ENCODE peak calls at places on chromosomes 16 and 17, in five cellular contexts. G is H1, W is mesenchymal stem cell, K is IMR-90, J is mesendoderm. S is an unnamed sample.

GRCh38 chr17:51017270-51017669 is 103.4 kb downstream of the SPAG9 start:
- DNase-seq in K (no peak), G (no peak), W (no peak), J (no peak), S (no peak)

GRCh38 chr17:17134051-17134951 is 71.8 kb downstream of the PLD6 start:
- DNase-seq in K (no peak), J (no peak), G (no peak), W (no peak), S (no peak)

GRCh38 chr17:29622337-29623282 is at the start of gene CORO6:
- DNase-seq in J (peak), W (peak), G (no peak), K (peak), S (peak)

GRCh38 chr17:77356690-77357201 is 216.0 kb downstream of the SEC14L1 start:
- DNase-seq in K (no peak), W (no peak), J (no peak), G (no peak), S (no peak)

GRCh38 chr17:35846055-35846809 is 22.5 kb downstream of the HEATR9 start:
- DNase-seq in J (no peak), K (peak), W (peak), G (no peak), S (no peak)

GRCh38 chr17:14741516-14741915 is 440.6 kb downstream of the HS3ST3B1 start:
- DNase-seq in K (peak), W (peak), G (no peak), J (no peak), S (no peak)

GRCh38 chr16:1192384-1193073 is 32.5 kb downstream of the TPSG1 start:
- DNase-seq in G (no peak), J (no peak), W (no peak), K (no peak), S (no peak)

GRCh38 chr16:30948956-30949654 is at the start of gene ORAI3:
- DNase-seq in W (peak), J (peak), G (no peak), K (peak), S (peak)

GRCh38 chr16:51994597-51994996 is 552.3 kb downstream of the TOX3 start:
- DNase-seq in J (no peak), K (no peak), G (no peak), W (no peak), S (no peak)

GRCh38 chr16:82082543-82083244 is 47.6 kb downstream of the HSD17B2 start:
- DNase-seq in W (peak), K (peak), G (no peak), J (peak), S (no peak)

GRCh38 chr17:9239821-9240658 is 218.7 kb downstream of the NTN1 start:
- DNase-seq in J (peak), G (no peak), K (peak), W (peak), S (peak)

GRCh38 chr17:51479303-51479702 is 219.0 kb downstream of the UTP18 start:
- DNase-seq in W (no peak), G (no peak), K (no peak), J (no peak), S (no peak)

GRCh38 chr16:9268446-9268845 is 177.0 kb downstream of the HAPSTR1 start:
- DNase-seq in J (no peak), G (no peak), W (no peak), K (no peak), S (no peak)

GRCh38 chr17:29566473-29567361 is at the start of gene ABHD15:
- DNase-seq in J (peak), G (no peak), W (peak), K (peak), S (peak)

GRCh38 chr17:28261219-28261618 is 57.8 kb upstream of the TMEM97 start:
- DNase-seq in G (no peak), J (no peak), W (no peak), K (no peak), S (no peak)

GRCh38 chr17:49910858-49911204 is 58.2 kb upstream of the DLX4 start:
- DNase-seq in K (no peak), W (no peak), G (no peak), J (no peak), S (no peak)

GRCh38 chr17:151886-152859 is 14.8 kb downstream of the SCGB1C2 start:
- DNase-seq in W (peak), J (no peak), G (no peak), K (peak), S (no peak)

GRCh38 chr16:70759666-70760065 is 41.3 kb downstream of the VAC14 start:
- DNase-seq in J (peak), W (no peak), K (no peak), G (no peak), S (no peak)

GRCh38 chr16:66614161-66614802 is 9.8 kb downstream of the CMTM3 start:
- DNase-seq in K (no peak), G (no peak), J (no peak), W (no peak), S (no peak)
- H2BK120ac ChIP-seq in K (no peak), G (no peak), J (no peak), W (no peak), S (no peak)

GRCh38 chr16:85763616-85764015 is 12.7 kb upstream of the C16orf74 start:
- DNase-seq in W (no peak), G (no peak), J (no peak), K (no peak), S (no peak)
- H2BK15ac ChIP-seq in W (peak), G (no peak), J (no peak), K (no peak), S (no peak)

GRCh38 chr17:75854881-75855309 is 240 bp downstream of the WBP2 start:
- DNase-seq in W (no peak), G (no peak), K (no peak), J (no peak), S (no peak)
- H4K8ac ChIP-seq in W (peak), G (no peak), K (peak), J (peak), S (no peak)

GRCh38 chr16:68479271-68479670 is 31.0 kb upstream of the SMPD3 start:
- DNase-seq in G (no peak), W (no peak), K (no peak), J (no peak), S (no peak)
- H2BK120ac ChIP-seq in G (peak), W (no peak), K (no peak), J (no peak), S (no peak)

DNA sequence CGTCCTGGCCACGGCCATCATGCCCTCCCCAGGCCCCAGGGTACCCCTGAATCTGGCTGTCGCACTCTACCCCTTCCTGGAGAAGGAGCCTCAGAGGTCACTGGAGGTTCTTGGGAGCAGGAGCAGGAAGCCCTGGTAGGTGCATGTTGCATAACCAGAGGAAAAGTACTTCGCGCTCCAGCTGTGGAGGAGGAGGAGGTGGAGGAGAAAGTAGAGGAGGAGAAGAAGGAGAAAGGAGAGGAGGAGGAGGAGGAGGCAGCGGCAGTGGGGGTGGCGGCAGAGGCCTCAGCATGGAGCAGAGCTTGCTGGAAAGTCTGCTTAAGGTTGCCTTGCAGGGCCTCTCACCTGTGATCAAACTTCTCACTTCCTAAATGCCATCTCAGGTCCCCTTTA is 61.8 kb downstream of the BAIAP2 start:
- DNase-seq in G (no peak), W (peak), K (no peak), J (no peak), S (no peak)
- H2BK15ac ChIP-seq in G (no peak), W (peak), K (peak), J (no peak), S (peak)

DNA sequence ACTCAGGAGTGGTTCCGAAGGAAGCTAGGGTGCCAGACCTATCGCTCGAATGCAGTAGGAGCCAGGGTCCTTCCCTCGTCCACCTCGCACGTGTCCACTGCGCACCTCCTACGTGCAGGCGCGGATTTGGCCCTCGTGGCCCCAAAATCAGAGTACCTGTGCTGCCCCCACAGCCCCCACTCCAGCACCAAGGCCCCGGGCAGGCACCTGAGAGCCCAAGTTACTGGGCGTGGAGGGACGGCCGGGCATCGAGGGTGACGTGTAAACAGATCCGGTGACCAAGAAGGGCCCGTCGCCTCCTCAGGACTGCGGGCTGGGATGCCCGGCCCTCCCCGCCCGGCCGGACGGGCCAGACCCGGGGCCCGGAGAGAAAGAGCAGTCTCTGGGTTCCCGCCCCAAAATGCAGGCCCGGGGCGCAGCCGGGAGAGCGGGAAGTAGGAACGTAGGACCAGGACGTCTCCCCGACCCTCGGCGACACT is 492 bp downstream of the SLC25A39 start:
- DNase-seq in K (no peak), J (peak), W (peak), G (no peak), S (no peak)
- H4K8ac ChIP-seq in K (peak), J (no peak), W (peak), G (peak), S (peak)

GRCh38 chr16:11082108-11082859 is 137.9 kb downstream of the CLEC16A start:
- DNase-seq in K (no peak), W (no peak), J (no peak), G (no peak), S (no peak)

GRCh38 chr16:11080999-11081630 is 136.8 kb downstream of the CLEC16A start:
- DNase-seq in K (no peak), J (no peak), W (no peak), G (no peak), S (no peak)

GRCh38 chr16:11078812-11079459 is 134.6 kb downstream of the CLEC16A start:
- DNase-seq in K (peak), G (no peak), W (peak), J (no peak), S (no peak)

GRCh38 chr16:11080327-11080967 is 136.1 kb downstream of the CLEC16A start:
- DNase-seq in W (no peak), G (no peak), K (no peak), J (no peak), S (no peak)

DNA sequence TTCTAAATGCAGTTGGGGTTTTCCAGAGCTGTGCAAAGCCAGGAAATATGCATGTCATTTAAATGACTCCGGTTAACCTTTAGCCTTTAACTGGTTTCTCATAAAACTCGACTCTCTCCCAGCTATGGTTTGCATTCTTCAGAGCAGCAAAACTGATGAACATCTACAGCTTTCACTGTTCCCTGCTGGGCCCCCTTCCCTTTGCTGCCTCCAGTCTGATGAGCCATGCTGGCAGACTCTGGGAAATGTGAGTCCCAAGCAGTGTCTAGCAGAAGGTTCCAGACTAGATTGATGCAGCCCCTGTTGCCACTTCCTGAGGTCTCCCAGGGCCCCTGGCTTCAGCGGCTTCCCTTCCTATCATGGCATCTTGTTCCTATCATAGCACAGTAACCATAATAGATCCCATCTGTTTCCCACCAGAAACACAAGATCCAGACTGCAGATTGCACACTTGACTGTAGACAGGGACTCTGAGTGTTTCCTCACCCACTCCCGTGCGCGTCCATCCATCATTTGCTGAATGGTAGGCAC is 135.4 kb downstream of the CLEC16A start:
- DNase-seq in J (no peak), W (peak), K (peak), G (no peak), S (no peak)
- H2BK120ac ChIP-seq in J (no peak), W (no peak), K (peak), G (no peak), S (no peak)

S was measured in neuronal stem cell.